ENCODE peak calls at places on chromosomes 11 and 22, in ten cellular contexts. X is AG04449; Q is amygdala; B is stimulated activated CD4-positive, alpha-beta T cell treated with anti-CD3 and anti-CD28 coated beads, Interleukin-2, amount 100 ng/mL, for 24 hours; L is NCI-H1930; U is brain microvascular endothelial cell; P is EH; E is T-helper 2 cell; J is left ventricle myocardium inferior; K is NK-92 treated with Interleukin-12 subunit alpha and Interleukin-12 subunit beta, amount 100 ng/mL, for 24 hours. F is an unnamed sample.

GRCh38 chr11:65502274-65502851 is 3.5 kb downstream of the MALAT1 start:
- DNase-seq in X (no peak), Q (no peak), B (no peak), L (no peak), U (peak), P (peak), E (no peak), J (no peak), K (no peak), F (no peak)

GRCh38 chr11:46247664-46248063 is 29.8 kb upstream of the CREB3L1 start:
- DNase-seq in X (no peak), Q (no peak), B (peak), L (peak), U (peak), P (peak), E (no peak), J (no peak), K (no peak), F (no peak)

GRCh38 chr22:28019881-28020861 is 101.1 kb upstream of the PITPNB start:
- DNase-seq in X (no peak), Q (peak), B (peak), L (no peak), U (peak), P (peak), E (no peak), J (peak), K (peak), F (peak)

GRCh38 chr22:45892681-45893461 is 84.1 kb downstream of the WNT7B start:
- DNase-seq in X (no peak), Q (no peak), B (no peak), L (no peak), U (no peak), P (no peak), E (no peak), J (peak), K (no peak), F (no peak)

GRCh38 chr11:134170177-134170908 is 53.4 kb downstream of the NCAPD3 start:
- DNase-seq in X (no peak), Q (no peak), B (no peak), L (no peak), U (no peak), P (no peak), E (no peak), J (no peak), K (no peak), F (no peak)

GRCh38 chr11:96102664-96103068 is 178.8 kb upstream of the MTMR2 start:
- DNase-seq in X (no peak), Q (no peak), B (no peak), L (no peak), U (peak), P (peak), E (no peak), J (no peak), K (no peak), F (no peak)

GRCh38 chr11:46345131-46345597 is 2.1 kb upstream of the DGKZ start:
- DNase-seq in X (no peak), Q (no peak), B (no peak), L (no peak), U (no peak), P (no peak), E (no peak), J (peak), K (no peak), F (peak)

GRCh38 chr11:46385169-46386004 is 3.9 kb downstream of the MDK start:
- DNase-seq in X (no peak), Q (no peak), B (no peak), L (no peak), U (no peak), P (no peak), E (no peak), J (no peak), K (no peak), F (no peak)

GRCh38 chr11:14644396-14645246 is 1.0 kb downstream of the PDE3B start:
- DNase-seq in X (no peak), Q (no peak), B (peak), L (peak), U (no peak), P (peak), E (no peak), J (peak), K (peak), F (peak)

GRCh38 chr11:78224906-78225420 is 36.2 kb downstream of the USP35 start:
- DNase-seq in X (no peak), Q (no peak), B (no peak), L (no peak), U (no peak), P (no peak), E (no peak), J (no peak), K (no peak), F (no peak)

GRCh38 chr11:75342966-75343870 is 8.2 kb downstream of the ARRB1 start:
- DNase-seq in X (no peak), Q (no peak), B (no peak), L (no peak), U (no peak), P (no peak), E (no peak), J (no peak), K (no peak), F (no peak)

GRCh38 chr11:96748639-96749370 is 359.0 kb downstream of the JRKL start:
- DNase-seq in X (peak), Q (no peak), B (no peak), L (no peak), U (no peak), P (peak), E (no peak), J (no peak), K (no peak), F (no peak)

GRCh38 chr11:13955971-13956421 is 6.5 kb upstream of the SPON1 start:
- DNase-seq in X (no peak), Q (no peak), B (peak), L (peak), U (peak), P (peak), E (peak), J (peak), K (no peak), F (no peak)

GRCh38 chr11:72981067-72981466 is 161.1 kb downstream of the FCHSD2 start:
- DNase-seq in X (no peak), Q (no peak), B (no peak), L (no peak), U (no peak), P (no peak), E (no peak), J (no peak), K (no peak), F (no peak)

F was measured in GM12891.